ENCODE peak calls at places on chromosomes 13 and 19, in six cellular contexts. I, V, D, M, N and S are unnamed samples.

GRCh38 chr13:65638572-65639168 is 1591.5 kb downstream of the PCDH9 start:
- DNase-seq in V (peak), I (peak), N (no peak), D (no peak), M (peak), S (peak)

GRCh38 chr13:40665061-40665753 is 1.2 kb downstream of the FOXO1 start:
- DNase-seq in V (no peak), N (no peak), D (peak), I (no peak), M (peak), S (no peak)

GRCh38 chr13:101773062-101773461 is 320.6 kb downstream of the ITGBL1 start:
- DNase-seq in M (no peak), V (no peak), N (no peak), I (no peak), D (no peak), S (no peak)

GRCh38 chr19:34480491-34480890 is 1.1 kb upstream of the WTIP start:
- DNase-seq in M (no peak), N (no peak), V (no peak), D (no peak), I (no peak), S (no peak)

GRCh38 chr19:34837262-34837661 is 64.2 kb upstream of the ZNF599 start:
- DNase-seq in D (peak), V (peak), M (no peak), N (no peak), I (no peak), S (no peak)

GRCh38 chr19:43639507-43640423 is at the start of gene CADM4:
- DNase-seq in V (no peak), N (no peak), D (peak), I (no peak), M (no peak), S (no peak)

GRCh38 chr19:17205237-17206140 is 9.7 kb upstream of the USE1 start:
- DNase-seq in D (peak), I (no peak), V (peak), N (no peak), M (no peak), S (peak)

GRCh38 chr13:113825851-113826250 is 38.0 kb downstream of the GAS6 start:
- DNase-seq in D (no peak), N (no peak), I (no peak), M (no peak), V (no peak), S (no peak)

GRCh38 chr13:48268019-48268418 is 35.0 kb downstream of the ITM2B start:
- DNase-seq in D (no peak), N (no peak), V (no peak), I (no peak), M (no peak), S (no peak)

GRCh38 chr13:109154146-109154545 is 524.7 kb downstream of the MYO16 start:
- DNase-seq in N (no peak), I (no peak), V (no peak), M (peak), D (no peak), S (no peak)

GRCh38 chr13:109154546-109154945 is 525.1 kb downstream of the MYO16 start:
- DNase-seq in V (no peak), M (peak), D (no peak), I (no peak), N (no peak), S (no peak)

GRCh38 chr13:109156181-109156935 is 526.9 kb downstream of the MYO16 start:
- DNase-seq in D (no peak), N (no peak), V (peak), M (peak), I (peak), S (no peak)

GRCh38 chr13:109157275-109157674 is 527.9 kb downstream of the MYO16 start:
- DNase-seq in D (no peak), M (no peak), I (no peak), V (no peak), N (no peak), S (no peak)

DNA sequence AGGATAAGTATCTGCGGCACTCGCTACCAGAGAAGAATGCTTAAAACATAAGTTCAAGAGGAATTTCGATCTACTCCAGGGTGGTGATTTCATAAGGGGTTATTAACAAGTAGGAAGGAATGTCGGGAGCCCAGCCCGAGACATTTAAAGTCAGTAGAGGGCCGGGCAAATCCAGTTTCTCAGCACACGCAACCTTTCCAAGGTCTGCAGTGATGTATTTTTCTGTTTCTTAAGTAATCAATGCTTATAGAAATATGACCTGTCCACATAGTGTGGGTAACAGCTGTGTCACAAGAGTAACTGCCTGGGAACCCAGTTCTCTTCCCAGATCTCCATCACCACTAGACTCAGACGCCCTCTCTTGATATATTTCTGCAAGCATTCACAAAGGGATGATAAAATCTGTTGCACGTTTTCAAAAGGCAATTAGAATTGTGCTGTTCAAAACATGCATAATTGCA is 525.9 kb downstream of the MYO16 start:
- DNase-seq in V (peak), D (no peak), M (peak), I (no peak), N (no peak), S (no peak)
- H3K4me3 ChIP-seq in V (no peak), D (no peak), M (peak), I (no peak), N (no peak), S (no peak)

GRCh38 chr13:111859361-111860105 is 207.4 kb upstream of the SOX1 start:
- DNase-seq in M (no peak), I (no peak), D (no peak), V (no peak), N (no peak), S (no peak)
- H3K4me3 ChIP-seq in M (no peak), I (no peak), D (no peak), V (no peak), N (no peak), S (no peak)

DNA sequence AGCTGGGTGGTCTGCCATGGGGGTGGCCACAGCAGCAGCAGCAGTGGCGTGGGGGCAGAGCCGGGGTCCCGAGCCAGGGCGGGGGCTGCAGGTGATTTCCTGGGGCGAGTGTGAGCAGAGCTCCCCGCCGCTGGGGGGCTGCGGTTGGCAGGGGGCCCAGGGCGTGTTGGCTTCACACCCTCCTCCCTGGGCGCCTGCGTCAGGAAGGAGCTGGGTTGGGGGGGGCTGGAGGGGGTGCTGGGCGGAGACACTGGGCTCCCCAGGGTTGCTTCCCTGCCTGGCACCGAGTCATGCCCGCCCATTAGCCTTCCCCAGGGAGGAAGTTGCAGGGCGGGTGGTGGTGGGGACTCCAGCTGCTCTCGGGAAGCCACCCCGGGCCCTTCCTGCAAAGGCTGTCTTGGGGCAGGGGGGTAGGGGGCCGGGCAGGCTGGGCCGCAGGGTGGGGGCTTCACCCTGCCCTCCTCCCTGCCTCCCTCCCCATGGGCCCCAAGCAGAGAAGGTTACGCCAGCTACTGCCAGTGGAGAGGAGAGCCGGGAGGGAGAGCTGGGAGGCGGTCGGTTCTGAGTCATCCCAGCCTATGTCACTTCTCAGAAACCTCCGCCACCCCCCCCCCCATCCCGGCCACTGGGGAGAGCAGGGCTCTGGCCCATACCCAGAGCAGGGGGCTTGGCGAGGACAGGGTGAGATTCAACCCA is 4.6 kb downstream of the MIDN start:
- DNase-seq in M (peak), D (peak), N (peak), V (peak), I (peak), S (no peak)
- H3K4me3 ChIP-seq in M (peak), D (peak), N (peak), V (peak), I (peak), S (no peak)

GRCh38 chr13:22866221-22866620 is 314.6 kb upstream of the SGCG start:
- DNase-seq in V (no peak), D (no peak), M (no peak), N (no peak), I (no peak), S (no peak)

GRCh38 chr13:22861958-22862466 is 318.8 kb upstream of the SGCG start:
- DNase-seq in M (no peak), N (no peak), V (no peak), I (no peak), D (no peak), S (no peak)
- H3K4me3 ChIP-seq in M (no peak), N (no peak), V (no peak), I (no peak), D (no peak), S (no peak)

GRCh38 chr13:44874176-44874575 is 115.1 kb downstream of the NUFIP1 start:
- DNase-seq in D (no peak), I (no peak), N (no peak), M (no peak), V (no peak), S (no peak)
- H3K4me3 ChIP-seq in D (no peak), I (no peak), N (no peak), M (no peak), V (no peak), S (no peak)

DNA sequence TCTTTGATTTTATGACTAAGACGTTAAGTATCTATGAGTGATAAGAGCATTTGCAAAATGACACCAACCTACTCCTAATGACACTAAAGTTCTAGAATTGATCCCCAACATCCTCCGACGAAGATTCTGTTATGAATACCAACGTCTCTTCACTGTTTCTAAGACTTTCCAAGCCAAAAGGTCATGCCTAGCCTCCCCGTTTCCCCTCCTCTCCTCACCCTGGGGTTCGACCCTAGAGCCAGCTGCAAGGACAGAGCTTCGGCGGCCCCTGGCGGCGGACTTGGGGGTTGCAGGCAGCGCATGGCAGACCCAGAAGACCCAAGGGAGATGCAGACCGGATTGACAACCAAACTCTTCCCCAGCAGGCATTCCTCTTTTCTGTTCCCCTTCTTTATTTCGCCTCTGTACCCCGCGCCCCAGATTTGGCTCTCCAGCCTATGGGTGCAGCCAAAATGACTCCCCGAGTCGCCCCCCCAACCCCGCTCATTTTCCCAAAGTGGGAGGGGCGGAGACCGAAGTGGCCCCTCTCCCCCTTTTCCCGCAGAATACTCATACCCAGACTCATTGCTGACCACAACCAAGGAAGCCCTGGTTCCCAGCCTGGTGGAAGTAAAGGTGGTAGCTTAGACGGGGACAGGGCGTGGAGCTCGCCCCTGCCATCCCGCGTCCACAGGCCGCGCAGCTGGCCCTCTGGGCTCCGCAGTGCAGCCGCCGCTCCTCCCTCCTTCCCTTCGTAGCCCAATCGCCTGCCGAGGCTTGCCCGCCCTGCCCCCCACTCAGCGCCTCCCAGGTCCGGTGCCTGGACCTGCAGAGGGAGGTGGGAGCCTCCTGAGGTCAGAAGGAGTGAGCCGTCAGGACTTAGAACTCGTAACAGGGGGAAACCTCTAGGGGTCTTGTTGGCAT is 4.1 kb upstream of the EML2 start:
- DNase-seq in I (peak), D (peak), V (peak), M (peak), N (peak), S (no peak)
- H3K4me3 ChIP-seq in I (peak), D (no peak), V (peak), M (no peak), N (no peak), S (peak)

GRCh38 chr13:23963947-23964346 is 66.6 kb upstream of the C1QTNF9B start:
- DNase-seq in N (no peak), V (no peak), D (no peak), I (no peak), M (peak), S (no peak)

GRCh38 chr13:23965346-23965745 is 68.0 kb upstream of the C1QTNF9B start:
- DNase-seq in N (no peak), D (no peak), I (no peak), V (no peak), M (no peak), S (no peak)

GRCh38 chr13:23963184-23963931 is 66.1 kb upstream of the C1QTNF9B start:
- DNase-seq in D (no peak), M (no peak), N (no peak), V (no peak), I (no peak), S (no peak)

GRCh38 chr13:23966691-23967615 is 69.7 kb upstream of the C1QTNF9B start:
- DNase-seq in I (no peak), V (peak), N (no peak), D (no peak), M (no peak), S (no peak)

DNA sequence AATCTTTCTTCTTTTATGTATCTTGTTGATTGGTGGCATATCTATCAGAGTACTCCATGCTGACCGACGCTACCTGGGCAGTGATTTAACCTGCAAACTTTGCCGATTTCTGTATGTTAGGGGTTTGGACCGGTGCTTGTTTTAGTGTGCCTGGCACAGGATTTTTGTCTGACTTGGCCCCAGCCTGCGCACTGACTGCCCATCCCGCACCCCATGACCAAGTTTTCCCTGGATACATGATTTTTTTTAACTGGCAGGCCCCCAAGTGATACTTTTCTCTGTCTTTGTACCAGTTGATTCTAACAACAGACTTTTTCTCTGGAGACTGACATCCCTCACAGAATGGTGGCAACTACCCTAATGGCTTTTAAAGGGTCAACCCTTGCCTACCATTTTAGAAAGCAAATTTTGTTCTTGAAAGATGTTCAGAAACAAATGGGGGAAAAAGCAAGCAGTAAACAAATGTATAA is 69.0 kb upstream of the C1QTNF9B start:
- DNase-seq in V (no peak), M (no peak), I (no peak), D (no peak), N (no peak), S (no peak)
- H3K4me3 ChIP-seq in V (no peak), M (no peak), I (no peak), D (no peak), N (no peak), S (no peak)

DNA sequence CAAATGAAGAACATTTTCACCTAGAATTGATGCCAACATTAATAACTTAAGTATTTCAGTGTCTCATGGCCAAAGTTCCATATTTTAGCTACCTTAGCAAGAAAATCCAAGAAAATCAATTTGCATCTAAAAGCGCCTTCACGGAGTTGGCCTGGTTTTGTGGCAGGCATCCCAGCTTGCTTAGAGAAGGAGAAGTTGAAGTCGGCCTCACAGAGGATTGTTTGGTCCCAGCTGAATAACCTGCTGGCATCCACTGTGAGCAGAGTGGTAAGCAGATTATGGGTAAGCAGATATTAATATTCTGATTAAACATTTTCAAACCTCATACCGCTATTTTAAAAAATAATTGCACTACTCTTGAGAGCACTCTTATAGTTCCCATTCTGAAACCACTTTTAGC is 62.3 kb upstream of the STARD13 start:
- DNase-seq in M (no peak), V (no peak), D (no peak), I (no peak), N (no peak), S (no peak)
- H3K4me3 ChIP-seq in M (no peak), V (no peak), D (no peak), I (no peak), N (no peak), S (no peak)

DNA sequence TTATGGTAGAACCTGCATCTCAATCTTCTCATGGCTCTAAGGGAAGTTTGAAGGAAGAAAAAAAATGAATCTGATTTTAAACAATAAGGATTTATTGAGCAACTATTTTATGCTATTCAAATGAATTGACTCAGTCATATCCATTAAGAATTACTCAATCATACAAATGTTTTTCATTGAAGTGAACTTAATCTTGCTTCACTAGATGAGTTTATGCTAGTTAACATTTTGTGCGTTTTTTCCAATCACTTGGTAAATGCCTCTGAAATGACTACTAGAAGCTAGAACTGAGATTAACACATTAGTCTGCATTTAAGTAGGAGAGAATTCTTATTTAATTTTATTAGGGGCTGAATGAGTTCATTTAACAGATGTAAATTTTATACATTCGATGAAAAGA is 25.2 kb downstream of the RXFP2 start:
- DNase-seq in M (no peak), V (no peak), N (no peak), I (no peak), D (no peak), S (no peak)
- H3K4me3 ChIP-seq in M (no peak), V (no peak), N (no peak), I (no peak), D (no peak), S (no peak)